ENCODE peak calls at places on chromosome 12, in ten cellular contexts. G is fibroblast of the aortic adventitia, X is AG10803, V is suprapubic skin, S is tibial artery, L is foreskin fibroblast, T is MCF 10A, W is nephron progenitor cell, O is cardiac muscle cell, J is body of pancreas. C is an unnamed sample.

GRCh38 chr12:90036641-90037040 is 328.0 kb upstream of the ATP2B1 start:
- DNase-seq in V (no peak), O (no peak), W (no peak), G (peak; percentile 35), L (peak; percentile 76), S (no peak), T (peak; percentile 39), J (no peak), X (no peak), C (no peak)

GRCh38 chr12:11863988-11864387 is 206.8 kb upstream of the BCL2L14 start:
- DNase-seq in O (no peak), J (no peak), G (peak; percentile 68), S (no peak), T (no peak), L (peak; percentile 43), W (no peak), X (peak; percentile 62), V (no peak), C (no peak)

GRCh38 chr12:71392521-71393145 is 47.0 kb upstream of the LGR5 start:
- DNase-seq in W (peak; percentile 7), V (no peak), L (peak; percentile 79), S (no peak), X (peak; percentile 81), O (peak; percentile 81), T (peak; percentile 70), G (peak; percentile 87), J (peak; percentile 20), C (no peak)

GRCh38 chr12:76318773-76319594 is 29.2 kb downstream of the BBS10 start:
- DNase-seq in T (no peak), X (no peak), S (no peak), W (no peak), J (no peak), G (no peak), O (no peak), L (no peak), V (no peak), C (no peak)

GRCh38 chr12:127078577-127079350 is 1188.2 kb upstream of the TMEM132C start:
- DNase-seq in W (no peak), S (no peak), V (no peak), X (peak; percentile 43), L (peak; percentile 7), O (no peak), J (no peak), T (no peak), G (peak; percentile 59), C (no peak)

GRCh38 chr12:47988073-47989022 is 15.9 kb downstream of the COL2A1 start:
- DNase-seq in S (peak; percentile 38), O (no peak), X (peak; percentile 24), W (peak; percentile 77), J (peak; percentile 3), T (no peak), V (peak; percentile 53), G (peak; percentile 4), L (peak; percentile 47), C (peak; percentile 59)

GRCh38 chr12:120346031-120346430 is 18.5 kb upstream of the PLA2G1B start:
- DNase-seq in G (no peak), L (no peak), X (no peak), W (no peak), J (no peak), S (no peak), O (no peak), T (no peak), V (no peak), C (no peak)

GRCh38 chr12:46675736-46676135 is 150.1 kb downstream of the SLC38A4 start:
- DNase-seq in X (peak; percentile 48), J (peak; percentile 22), S (no peak), T (peak; percentile 72), O (peak; percentile 58), W (peak; percentile 26), L (peak; percentile 71), G (peak; percentile 76), V (peak; percentile 62), C (no peak)

DNA sequence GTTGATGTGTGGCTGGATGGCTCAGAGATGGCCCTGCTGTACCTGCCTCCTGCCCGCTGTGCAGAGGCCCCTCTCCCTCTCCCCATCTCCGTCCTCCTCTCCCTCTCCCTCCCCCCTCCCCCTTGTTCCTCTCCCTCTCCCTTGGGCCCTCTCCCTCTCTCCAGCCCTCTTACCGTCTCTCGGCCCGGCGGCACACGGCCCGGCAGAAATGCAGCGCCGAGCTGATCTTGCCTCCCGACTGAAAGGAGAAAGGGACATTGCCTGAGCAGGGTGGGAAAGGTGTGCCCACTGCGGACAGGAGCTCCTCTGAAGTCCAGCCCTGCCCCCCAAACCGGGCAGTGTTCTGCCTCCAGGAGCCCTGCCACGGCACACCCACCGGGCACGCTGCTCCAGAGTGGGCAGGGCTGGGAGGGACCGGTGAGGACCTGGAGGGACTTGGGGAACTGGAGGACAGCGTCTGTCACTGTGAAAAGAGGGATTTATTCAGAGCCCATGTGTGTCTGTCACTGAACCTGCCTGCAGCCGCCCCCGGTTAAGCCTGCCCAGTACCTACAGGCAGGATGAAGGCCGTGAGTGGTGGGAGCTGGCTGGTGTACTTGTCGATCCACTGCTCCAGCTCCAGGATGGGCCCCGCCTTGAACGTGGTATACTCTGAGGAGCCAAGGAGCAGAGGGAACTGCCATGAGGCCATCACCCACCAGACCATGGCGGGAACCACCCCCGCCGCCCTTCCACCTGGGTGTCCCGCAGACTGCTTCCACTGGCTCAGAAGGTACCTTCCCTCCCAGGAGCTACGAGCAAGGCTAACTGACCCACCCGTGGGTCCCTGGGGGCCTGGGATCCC is 12.2 kb downstream of the MMAB start:
- DNase-seq in W (no peak), O (no peak), T (no peak), V (no peak), J (no peak), L (no peak), G (no peak), S (no peak), X (no peak), C (no peak)
- TF ChIP-seq CTCF in W (no peak), O (no peak), T (no peak), V (no peak), J (no peak), L (no peak), G (no peak), S (no peak), X (no peak), C (no peak)

GRCh38 chr12:19614601-19615442 is 175.5 kb downstream of the AEBP2 start:
- DNase-seq in T (no peak), G (no peak), W (no peak), L (no peak), O (no peak), S (no peak), X (no peak), J (no peak), V (no peak), C (no peak)

GRCh38 chr12:19616781-19617180 is 177.5 kb downstream of the AEBP2 start:
- DNase-seq in L (no peak), S (no peak), V (no peak), T (no peak), O (no peak), W (no peak), G (no peak), J (no peak), X (no peak), C (no peak)

GRCh38 chr12:19624401-19624930 is 185.2 kb downstream of the AEBP2 start:
- DNase-seq in T (no peak), J (no peak), W (no peak), O (no peak), X (peak; percentile 15), V (no peak), S (no peak), G (no peak), L (peak; percentile 24), C (no peak)

GRCh38 chr12:19624000-19624399 is 184.7 kb downstream of the AEBP2 start:
- DNase-seq in X (no peak), V (no peak), O (no peak), W (no peak), S (no peak), G (no peak), T (no peak), L (no peak), J (no peak), C (no peak)

GRCh38 chr12:19620222-19620621 is 180.9 kb downstream of the AEBP2 start:
- DNase-seq in O (no peak), T (peak; percentile 78), X (no peak), J (no peak), W (no peak), V (no peak), S (no peak), G (no peak), L (peak; percentile 13), C (no peak)
- TF ChIP-seq CTCF in O (no peak), T (no peak), X (no peak), J (no peak), W (no peak), V (no peak), S (no peak), G (no peak), L (no peak), C (no peak)

DNA sequence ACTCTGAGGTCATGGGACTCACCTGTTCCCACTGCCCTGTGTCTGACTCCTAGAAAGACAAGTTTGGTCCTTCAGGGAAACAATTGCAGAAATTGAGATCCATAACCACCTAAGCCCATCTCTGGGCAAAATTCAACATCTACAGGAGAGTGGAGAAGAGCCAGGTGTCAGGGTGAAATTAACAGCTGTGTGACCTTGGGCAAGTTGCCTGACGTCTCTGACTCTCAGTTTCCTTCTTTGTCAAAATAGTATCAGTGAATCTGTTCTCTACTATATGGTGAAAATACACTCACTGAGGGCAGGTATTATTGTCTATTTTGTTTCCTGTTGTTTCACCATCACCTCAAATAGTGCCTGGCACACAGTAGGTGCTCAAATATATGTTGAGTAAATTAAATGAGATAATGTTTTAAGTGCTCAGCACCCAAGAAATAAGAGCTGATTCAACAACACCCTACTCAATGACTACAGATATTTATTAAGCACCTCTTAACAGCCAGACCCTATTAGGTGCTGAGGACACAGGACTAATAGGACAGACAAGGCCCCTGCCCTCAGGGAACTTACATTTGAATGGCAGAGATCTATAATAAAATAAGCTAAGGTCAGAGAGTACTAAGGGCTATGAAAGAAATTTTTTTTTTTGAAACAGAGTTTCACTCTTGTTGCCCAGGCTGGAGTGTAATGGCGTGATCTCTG is 14.2 kb upstream of the IFT81 start:
- DNase-seq in L (no peak), V (no peak), G (peak; percentile 25), T (no peak), X (no peak), W (no peak), J (no peak), O (no peak), S (no peak), C (no peak)
- TF ChIP-seq CTCF in L (no peak), V (no peak), G (no peak), T (no peak), X (no peak), W (no peak), J (no peak), O (no peak), S (no peak), C (no peak)

DNA sequence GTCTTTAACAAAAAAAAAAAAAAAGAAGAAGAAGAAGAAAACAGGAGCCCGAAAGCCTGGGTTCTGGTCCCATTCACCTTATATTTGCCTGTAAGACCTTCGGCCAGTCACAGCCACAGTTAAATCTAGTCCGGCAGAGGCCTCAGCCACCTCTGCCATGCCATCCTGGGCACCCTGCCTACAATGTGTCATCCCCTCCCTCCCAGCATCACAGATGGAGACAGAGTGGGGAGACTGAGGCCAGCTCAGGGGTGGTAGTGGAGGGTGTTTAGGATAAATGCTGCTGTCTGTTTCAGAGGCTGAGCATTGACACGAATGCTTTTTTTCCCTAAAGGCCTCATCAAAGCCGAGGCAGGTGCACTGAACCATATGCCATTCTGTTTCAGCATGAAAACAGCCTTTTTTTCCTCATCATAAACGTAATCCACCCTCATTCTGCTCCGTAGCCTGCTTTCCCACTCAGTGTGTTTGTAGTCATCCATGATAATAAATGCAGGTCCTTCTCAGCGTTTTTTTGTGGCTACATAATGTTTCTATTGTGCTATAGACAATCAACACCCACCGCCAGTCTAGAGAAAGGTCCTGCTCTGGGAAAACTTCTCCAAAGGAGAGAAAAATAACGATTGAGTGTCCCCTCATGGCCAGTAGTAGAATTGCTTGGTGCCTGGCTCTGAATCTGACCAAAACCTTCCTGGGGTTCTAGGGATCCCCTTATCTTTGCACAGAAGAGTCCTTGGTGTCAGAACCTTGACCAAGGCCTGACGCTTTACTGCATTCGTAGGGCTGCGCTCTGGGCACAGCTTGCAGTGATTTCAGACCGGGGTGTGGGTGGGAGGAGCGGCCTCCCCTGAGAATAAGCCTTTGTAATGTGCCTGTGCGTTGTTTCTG is 41.1 kb upstream of the TSPAN9 start:
- DNase-seq in L (peak; percentile 32), W (no peak), S (no peak), G (peak; percentile 26), V (no peak), T (no peak), O (peak; percentile 34), J (no peak), X (no peak), C (no peak)
- TF ChIP-seq CTCF in L (peak; percentile 36), W (peak; percentile 44), S (no peak), G (peak; percentile 40), V (no peak), T (peak; percentile 15), O (peak; percentile 53), J (no peak), X (peak; percentile 50), C (peak; percentile 76)

C was measured in chondrocyte.